ENCODE peak calls at places on chromosomes 11 and 22, in seven cellular contexts. X, V, P, F, N, I and B are unnamed samples.

GRCh38 chr11:108870373-108871020 is 205.6 kb downstream of the DDX10 start:
- DNase-seq in X (no peak), V (no peak), P (no peak), F (no peak), N (no peak), I (peak), B (no peak)

GRCh38 chr11:31874631-31875191 is 63.6 kb upstream of the PAX6 start:
- DNase-seq in X (no peak), V (no peak), P (no peak), F (no peak), N (no peak), I (no peak), B (no peak)

GRCh38 chr22:24444251-24444650 is 16.9 kb downstream of the ADORA2A start:
- DNase-seq in X (no peak), V (no peak), P (no peak), F (no peak), N (no peak), I (no peak), B (no peak)

GRCh38 chr22:50674606-50675552 is 2.3 kb downstream of the SHANK3 start:
- DNase-seq in X (no peak), V (no peak), P (peak), F (peak), N (peak), I (peak), B (peak)

GRCh38 chr22:16783930-16784354 is 41.3 kb downstream of the XKR3 start:
- DNase-seq in X (peak), V (no peak), P (peak), F (no peak), N (peak), I (peak), B (no peak)

GRCh38 chr22:41449321-41449720 is 2.7 kb upstream of the TOB2 start:
- DNase-seq in X (no peak), V (no peak), P (no peak), F (no peak), N (no peak), I (no peak), B (no peak)

GRCh38 chr11:11998091-11998781 is 10.2 kb downstream of the DKK3 start:
- DNase-seq in X (peak), V (no peak), P (no peak), F (no peak), N (no peak), I (no peak), B (no peak)

GRCh38 chr11:6746086-6746618 is 25.6 kb downstream of the OR2AG2 start:
- DNase-seq in X (no peak), V (no peak), P (no peak), F (peak), N (no peak), I (no peak), B (peak)

GRCh38 chr11:6319879-6320410 is 356 bp downstream of the CAVIN3 start:
- DNase-seq in X (peak), V (peak), P (peak), F (peak), N (peak), I (no peak), B (peak)

GRCh38 chr11:36289226-36289852 is at the start of gene COMMD9:
- DNase-seq in X (peak), V (peak), P (peak), F (peak), N (peak), I (peak), B (peak)
- TF ChIP-seq EP300 in X (no peak), V (no peak), P (no peak), F (no peak), N (no peak), I (no peak), B (no peak)

GRCh38 chr11:69388661-69389060 is 92.8 kb upstream of the LINC01488 start:
- DNase-seq in X (no peak), V (no peak), P (no peak), F (no peak), N (no peak), I (no peak), B (no peak)
- TF ChIP-seq EP300 in X (no peak), V (no peak), P (no peak), F (no peak), N (no peak), I (no peak), B (no peak)

GRCh38 chr22:19775496-19776325 is 15.1 kb downstream of the TBX1 start:
- DNase-seq in X (no peak), V (no peak), P (no peak), F (no peak), N (no peak), I (no peak), B (no peak)
- TF ChIP-seq EP300 in X (no peak), V (no peak), P (no peak), F (no peak), N (no peak), I (no peak), B (no peak)

GRCh38 chr22:36902143-36902911 is 11.1 kb upstream of the CSF2RB start:
- DNase-seq in X (no peak), V (no peak), P (no peak), F (no peak), N (no peak), I (no peak), B (no peak)

GRCh38 chr22:36899498-36899897 is 13.9 kb upstream of the CSF2RB start:
- DNase-seq in X (no peak), V (no peak), P (no peak), F (no peak), N (no peak), I (no peak), B (no peak)

GRCh38 chr22:36900225-36900624 is 13.2 kb upstream of the CSF2RB start:
- DNase-seq in X (no peak), V (no peak), P (no peak), F (no peak), N (no peak), I (no peak), B (no peak)

GRCh38 chr22:36900880-36901279 is 12.5 kb upstream of the CSF2RB start:
- DNase-seq in X (no peak), V (no peak), P (no peak), F (no peak), N (no peak), I (no peak), B (no peak)

GRCh38 chr22:36901411-36902142 is 11.9 kb upstream of the CSF2RB start:
- DNase-seq in X (no peak), V (no peak), P (peak), F (no peak), N (no peak), I (no peak), B (peak)
- TF ChIP-seq EP300 in X (no peak), V (no peak), P (no peak), F (no peak), N (no peak), I (no peak), B (no peak)

DNA sequence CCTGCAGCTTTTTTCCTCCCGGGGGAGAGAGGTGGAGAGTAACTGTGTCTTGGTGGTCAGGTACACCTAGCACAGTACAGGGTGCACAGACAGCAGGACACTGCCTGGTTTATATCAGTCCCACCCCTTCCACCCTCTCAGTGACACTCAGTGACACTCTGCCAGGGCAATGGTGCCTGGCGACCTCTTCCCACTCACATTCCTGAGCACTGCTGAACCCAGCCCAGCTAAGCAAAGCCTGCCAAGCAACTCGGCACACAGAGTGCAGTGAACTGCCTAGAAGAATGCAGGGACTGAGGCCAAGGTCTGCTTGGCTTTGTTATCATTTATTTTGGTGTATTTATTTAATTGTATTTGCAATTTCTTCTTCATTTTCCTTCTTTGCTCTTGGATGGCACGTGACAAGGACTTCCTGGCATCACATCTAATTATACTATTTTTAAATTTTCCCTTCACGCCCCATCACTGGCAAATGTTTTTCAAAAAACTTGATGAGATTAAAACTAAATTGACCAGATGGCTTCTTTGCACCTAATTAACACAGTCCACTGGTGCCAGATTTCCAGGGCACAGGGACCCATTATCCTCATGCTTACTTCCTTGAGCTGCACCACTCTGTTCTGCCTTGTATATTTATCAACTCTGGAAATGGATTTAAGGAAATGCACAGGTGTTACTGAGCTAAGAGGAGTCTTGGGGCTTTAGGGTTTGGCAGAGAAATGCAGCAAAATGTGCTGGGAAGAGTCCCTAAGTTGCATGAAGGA is 205.6 kb downstream of the ADAMTS15 start:
- DNase-seq in X (no peak), V (peak), P (no peak), F (peak), N (no peak), I (no peak), B (peak)
- TF ChIP-seq EP300 in X (no peak), V (no peak), P (no peak), F (peak), N (no peak), I (no peak), B (no peak)

DNA sequence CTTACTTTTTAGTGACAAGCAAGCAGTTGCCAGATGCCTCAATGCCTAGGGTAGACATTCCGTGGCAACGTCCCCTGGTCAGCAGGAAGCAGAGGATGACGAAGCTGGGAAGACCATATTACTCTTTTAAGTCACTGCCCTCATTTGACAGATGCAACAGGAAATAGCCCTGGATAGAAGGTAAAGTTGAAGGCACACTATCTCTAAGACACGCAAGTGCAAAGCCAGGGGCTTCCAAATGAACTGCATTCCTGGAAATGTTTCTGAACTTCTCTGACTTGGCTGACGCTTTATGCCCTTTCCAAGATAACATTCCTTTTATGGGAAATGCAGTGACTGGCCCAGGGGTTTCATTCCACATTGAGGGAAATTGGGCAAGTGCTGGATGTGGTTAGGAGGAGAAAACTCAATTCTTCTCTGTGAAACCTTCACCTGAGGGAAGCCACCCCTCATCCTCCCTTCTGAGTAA is 14.7 kb downstream of the PCSK7 start:
- DNase-seq in X (no peak), V (peak), P (no peak), F (no peak), N (no peak), I (no peak), B (no peak)
- TF ChIP-seq EP300 in X (no peak), V (peak), P (no peak), F (no peak), N (no peak), I (no peak), B (peak)

GRCh38 chr11:76620471-76620870 is 50.1 kb downstream of the LRRC32 start:
- DNase-seq in X (no peak), V (no peak), P (no peak), F (no peak), N (no peak), I (no peak), B (no peak)
- TF ChIP-seq EP300 in X (no peak), V (no peak), P (no peak), F (no peak), N (peak), I (no peak), B (no peak)

DNA sequence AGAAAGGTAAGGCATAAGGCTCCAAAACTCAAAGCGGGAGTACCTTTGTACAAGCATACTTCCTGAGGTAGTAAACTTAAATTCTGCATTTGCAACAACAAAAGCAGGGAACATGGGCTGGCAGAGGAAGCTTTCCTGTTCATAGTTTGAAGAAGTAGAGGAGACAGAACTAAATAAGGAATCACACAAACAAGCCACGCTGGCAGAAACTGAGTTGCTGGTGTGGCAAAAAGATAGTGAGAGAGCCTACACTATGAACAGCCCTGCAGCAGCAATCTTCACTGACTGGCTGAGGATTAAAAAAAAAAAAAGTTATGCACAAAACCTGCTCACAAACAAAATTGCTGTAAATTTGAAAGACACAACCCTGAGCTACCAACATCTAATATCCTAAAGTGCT is 46.5 kb downstream of the FCHSD2 start:
- DNase-seq in X (no peak), V (no peak), P (no peak), F (no peak), N (no peak), I (no peak), B (no peak)
- TF ChIP-seq EP300 in X (no peak), V (no peak), P (no peak), F (no peak), N (no peak), I (no peak), B (no peak)